ENCODE peak calls at places on chromosomes 11 and 22, in six cellular contexts. Y is GM12865, X is transverse colon, R is fibroblast of villous mesenchyme, T is cardiac fibroblast, B is nephron progenitor cell. E is an unnamed sample.

GRCh38 chr11:32870676-32871075 is 21.9 kb upstream of the QSER1 start:
- DNase-seq in T (peak), Y (peak), R (no peak), X (no peak), B (peak), E (peak)

GRCh38 chr11:10477690-10478046 is 22.6 kb downstream of the AMPD3 start:
- DNase-seq in R (no peak), Y (no peak), B (no peak), X (no peak), T (no peak), E (no peak)

GRCh38 chr11:122140535-122140934 is 24.5 kb upstream of the BLID start:
- DNase-seq in R (no peak), B (no peak), Y (no peak), X (no peak), T (peak), E (peak)

GRCh38 chr11:1926156-1927031 is 6.9 kb downstream of the TNNT3 start:
- DNase-seq in Y (no peak), B (no peak), T (no peak), X (no peak), R (no peak), E (no peak)

GRCh38 chr11:65274734-65275682 is 13.2 kb downstream of the POLA2 start:
- DNase-seq in B (peak), Y (peak), T (peak), R (peak), X (peak), E (peak)

GRCh38 chr11:14015711-14016110 is 53.2 kb downstream of the SPON1 start:
- DNase-seq in B (no peak), Y (no peak), T (peak), R (peak), X (no peak), E (peak)

GRCh38 chr22:26474687-26475086 is 8.9 kb downstream of the HPS4 start:
- DNase-seq in Y (no peak), B (no peak), R (no peak), T (no peak), X (no peak), E (no peak)

GRCh38 chr11:45156201-45156600 is 9.8 kb downstream of the PRDM11 start:
- DNase-seq in Y (no peak), T (no peak), B (no peak), X (no peak), R (no peak), E (no peak)

GRCh38 chr11:124152770-124153407 is 30.3 kb upstream of the OR10D3 start:
- DNase-seq in T (no peak), Y (no peak), B (no peak), X (no peak), R (no peak), E (no peak)
- TF ChIP-seq CTCF in T (peak), Y (no peak), B (peak), X (no peak), R (peak), E (peak)

DNA sequence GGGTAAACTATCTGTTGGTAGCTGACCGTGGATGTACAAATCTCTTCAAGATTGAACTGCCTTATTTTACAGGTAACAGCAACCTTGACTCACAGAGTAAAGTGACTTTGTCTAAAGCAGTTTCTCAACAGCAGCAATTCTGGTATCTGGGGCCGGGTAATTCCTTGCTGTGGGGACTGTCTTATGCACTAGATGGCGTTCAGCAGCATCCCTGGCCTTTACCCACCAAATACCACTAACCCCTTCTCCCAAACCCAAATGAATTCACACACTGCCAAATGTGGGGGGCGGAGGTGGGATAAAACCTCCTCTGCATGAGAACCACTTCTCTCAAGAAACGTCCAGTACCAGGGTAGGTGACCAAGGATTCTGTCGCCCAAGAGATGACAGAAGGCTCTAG is 1.7 kb upstream of the INCENP start:
- DNase-seq in T (peak), R (no peak), X (no peak), B (no peak), Y (no peak), E (peak)
- TF ChIP-seq CTCF in T (peak), R (peak), X (no peak), B (no peak), Y (peak), E (peak)

GRCh38 chr11:119584193-119585037 is 144.6 kb downstream of the NECTIN1 start:
- DNase-seq in Y (peak), B (peak), X (no peak), R (peak), T (peak), E (peak)

GRCh38 chr11:119580751-119581150 is 148.2 kb downstream of the NECTIN1 start:
- DNase-seq in T (no peak), X (no peak), B (no peak), R (no peak), Y (no peak), E (no peak)

GRCh38 chr11:119586181-119586580 is 142.8 kb downstream of the NECTIN1 start:
- DNase-seq in Y (no peak), T (no peak), X (no peak), R (no peak), B (no peak), E (no peak)

GRCh38 chr11:119585038-119585666 is 143.8 kb downstream of the NECTIN1 start:
- DNase-seq in T (no peak), R (no peak), Y (no peak), B (peak), X (peak), E (no peak)

DNA sequence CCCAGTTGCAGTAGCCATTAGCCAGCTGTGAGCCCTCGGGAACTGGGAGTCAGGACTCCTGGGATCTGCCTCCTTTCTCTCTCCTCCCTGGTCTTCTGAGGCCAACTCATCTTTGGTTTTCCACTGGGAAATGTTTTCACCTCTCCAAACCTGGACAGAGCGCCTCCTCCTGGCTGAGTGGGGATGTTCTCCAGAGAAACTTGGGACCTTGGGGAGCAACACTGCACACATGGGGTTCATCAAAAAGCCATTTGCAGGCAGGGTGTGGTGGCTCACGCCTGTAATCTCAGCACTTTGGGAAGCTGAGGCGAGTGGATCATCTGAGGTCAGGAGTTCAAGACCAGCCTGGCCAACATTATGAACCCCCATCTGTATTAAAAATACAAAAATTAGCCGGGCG is 145.4 kb downstream of the NECTIN1 start:
- DNase-seq in T (no peak), B (no peak), X (no peak), R (no peak), Y (no peak), E (no peak)
- TF ChIP-seq CTCF in T (peak), B (peak), X (no peak), R (no peak), Y (peak), E (peak)

GRCh38 chr11:12409621-12410005 is 32.2 kb downstream of the PARVA start:
- DNase-seq in T (no peak), X (no peak), Y (no peak), B (no peak), R (peak), E (no peak)
- TF ChIP-seq CTCF in T (no peak), X (no peak), Y (no peak), B (no peak), R (no peak), E (no peak)

DNA sequence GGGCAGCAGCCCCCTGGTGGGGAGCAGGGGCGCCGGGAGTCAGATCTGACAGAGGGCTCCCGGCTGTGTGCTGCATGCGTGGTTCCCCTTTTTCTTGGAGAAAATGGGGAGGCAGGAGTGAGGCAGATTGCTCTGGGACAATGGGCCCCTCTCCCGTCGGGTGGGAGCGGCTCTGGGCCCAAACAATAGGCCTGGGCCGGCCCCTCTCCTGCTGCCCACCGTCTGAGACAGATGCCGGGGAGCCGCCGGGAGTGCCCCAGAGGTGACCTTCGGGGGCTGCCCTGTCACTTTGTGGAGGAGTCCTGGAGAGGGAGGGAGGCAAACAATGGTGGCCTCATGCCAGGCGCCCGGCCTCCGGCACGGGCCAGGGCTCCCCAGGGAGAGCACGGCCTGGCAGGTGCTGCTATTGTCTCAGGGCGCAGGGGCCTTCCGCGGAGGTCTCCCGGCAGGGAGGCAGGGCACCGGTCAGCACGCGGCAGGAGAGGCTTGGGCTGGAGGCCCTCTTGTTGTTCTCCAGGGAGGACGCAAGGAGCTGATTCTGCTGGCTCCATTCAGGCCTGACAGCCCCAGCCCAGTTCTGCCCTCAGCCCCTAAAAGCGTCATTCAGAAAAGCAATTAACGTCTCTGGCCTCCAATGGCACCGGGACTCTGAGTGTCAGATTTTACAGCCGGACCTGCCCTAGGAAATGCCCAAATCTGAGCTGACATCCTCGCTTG is 44.8 kb downstream of the SMIM38 start:
- DNase-seq in B (peak), R (no peak), X (no peak), T (no peak), Y (no peak), E (no peak)
- TF ChIP-seq CTCF in B (no peak), R (no peak), X (no peak), T (no peak), Y (no peak), E (no peak)

GRCh38 chr11:16816358-16817270 is 78.2 kb downstream of the C11orf58 start:
- DNase-seq in Y (no peak), B (no peak), R (no peak), T (no peak), X (no peak), E (no peak)

GRCh38 chr11:16817321-16817720 is 78.9 kb downstream of the C11orf58 start:
- DNase-seq in R (no peak), X (no peak), B (no peak), Y (no peak), T (no peak), E (no peak)

GRCh38 chr11:16825091-16825490 is 86.6 kb downstream of the C11orf58 start:
- DNase-seq in X (no peak), R (no peak), B (no peak), Y (no peak), T (no peak), E (no peak)

GRCh38 chr11:16818284-16818683 is 79.8 kb downstream of the C11orf58 start:
- DNase-seq in Y (no peak), R (no peak), T (no peak), X (no peak), B (no peak), E (no peak)

DNA sequence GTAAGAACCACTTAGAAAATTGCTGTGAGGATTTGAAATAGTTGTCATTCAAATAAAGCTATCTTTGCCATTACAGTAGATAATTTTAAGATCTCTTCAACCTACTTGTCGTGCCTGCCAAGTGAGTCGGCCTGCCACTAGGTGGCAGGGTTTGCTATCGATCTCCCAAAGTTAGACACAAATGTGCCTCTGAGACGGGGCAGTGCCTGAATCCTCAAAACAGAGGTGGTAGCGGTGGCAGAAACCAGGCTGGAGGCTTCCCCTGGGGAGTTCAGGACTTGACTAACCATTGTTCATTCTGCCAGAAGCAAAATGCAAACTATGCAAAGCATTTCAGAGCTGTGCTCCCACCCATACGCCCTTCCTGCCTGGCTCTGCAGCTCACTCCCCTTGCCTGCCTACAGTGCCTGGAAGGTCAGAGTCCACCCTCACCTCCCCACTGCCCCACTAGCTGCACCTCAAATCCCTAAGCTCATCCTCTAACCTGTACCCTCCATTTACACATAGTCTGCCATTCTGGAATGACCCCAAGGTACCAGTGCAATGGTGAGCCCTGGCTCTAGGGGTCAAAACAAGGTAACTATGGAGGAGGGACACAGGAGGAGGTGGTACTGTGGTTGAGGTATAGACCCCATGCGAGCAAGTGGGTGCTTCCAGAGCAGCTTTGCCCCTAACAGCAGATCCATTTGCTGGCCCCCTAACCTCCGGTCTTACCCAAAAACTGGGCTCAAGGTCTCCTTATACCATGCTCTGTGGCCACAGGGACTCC is 82.1 kb downstream of the C11orf58 start:
- DNase-seq in Y (peak), R (peak), B (peak), X (peak), T (peak), E (peak)
- TF ChIP-seq CTCF in Y (peak), R (peak), B (peak), X (peak), T (peak), E (peak)

E was measured in fibroblast of pulmonary artery.